ENCODE peak calls at places on chromosome 18, in nine cellular contexts. One of them, this sample, is unnamed.

GRCh38 chr18:62335494-62335893 is 10.4 kb downstream of the TNFRSF11A start:
- DNase-seq in hypothalamus: no peak
- DNase-seq in nephron progenitor cell: no peak
- DNase-seq in brain pericyte: no peak
- DNase-seq in iPS DF 6.9: no peak
- DNase-seq in mesenteric fat pad: no peak
- DNase-seq in neural progenitor cell: no peak
- DNase-seq in H7: no peak
- DNase-seq in T-helper 1 cell: no peak
- DNase-seq in this sample: no peak

GRCh38 chr18:80249217-80250093 is 2.1 kb upstream of the PARD6G start:
- DNase-seq in iPS DF 6.9: no peak
- DNase-seq in hypothalamus: no peak
- DNase-seq in mesenteric fat pad: no peak
- DNase-seq in nephron progenitor cell: no peak
- DNase-seq in H7: no peak
- DNase-seq in neural progenitor cell: no peak
- DNase-seq in brain pericyte: no peak
- DNase-seq in T-helper 1 cell: no peak
- DNase-seq in this sample: peak; percentile 20

GRCh38 chr18:27493182-27493581 is 308.1 kb upstream of the CHST9 start:
- DNase-seq in mesenteric fat pad: no peak
- DNase-seq in hypothalamus: no peak
- DNase-seq in iPS DF 6.9: no peak
- DNase-seq in brain pericyte: no peak
- DNase-seq in H7: no peak
- DNase-seq in T-helper 1 cell: no peak
- DNase-seq in nephron progenitor cell: no peak
- DNase-seq in neural progenitor cell: no peak
- DNase-seq in this sample: no peak

GRCh38 chr18:32724071-32724696 is 48.6 kb downstream of the KLHL14 start:
- DNase-seq in neural progenitor cell: no peak
- DNase-seq in nephron progenitor cell: no peak
- DNase-seq in hypothalamus: no peak
- DNase-seq in H7: no peak
- DNase-seq in brain pericyte: no peak
- DNase-seq in T-helper 1 cell: no peak
- DNase-seq in iPS DF 6.9: no peak
- DNase-seq in mesenteric fat pad: no peak
- DNase-seq in this sample: no peak

GRCh38 chr18:50696436-50696835 is 123.4 kb downstream of the MRO start:
- DNase-seq in iPS DF 6.9: no peak
- DNase-seq in H7: no peak
- DNase-seq in brain pericyte: no peak
- DNase-seq in hypothalamus: no peak
- DNase-seq in neural progenitor cell: no peak
- DNase-seq in mesenteric fat pad: no peak
- DNase-seq in T-helper 1 cell: no peak
- DNase-seq in nephron progenitor cell: no peak
- DNase-seq in this sample: no peak

GRCh38 chr18:31648966-31649429 is 35.4 kb downstream of the B4GALT6 start:
- DNase-seq in brain pericyte: no peak
- DNase-seq in H7: no peak
- DNase-seq in hypothalamus: no peak
- DNase-seq in T-helper 1 cell: no peak
- DNase-seq in neural progenitor cell: no peak
- DNase-seq in mesenteric fat pad: no peak
- DNase-seq in iPS DF 6.9: no peak
- DNase-seq in nephron progenitor cell: no peak
- DNase-seq in this sample: peak; percentile 15

GRCh38 chr18:59049726-59050660 is 89.7 kb upstream of the SEC11C start:
- DNase-seq in nephron progenitor cell: no peak
- DNase-seq in neural progenitor cell: peak; percentile 11
- DNase-seq in mesenteric fat pad: peak; percentile 86
- DNase-seq in H7: peak; percentile 64
- DNase-seq in brain pericyte: no peak
- DNase-seq in iPS DF 6.9: no peak
- DNase-seq in T-helper 1 cell: no peak
- DNase-seq in hypothalamus: no peak
- DNase-seq in this sample: no peak

GRCh38 chr18:29078272-29078671 is 901.3 kb upstream of the CDH2 start:
- DNase-seq in mesenteric fat pad: no peak
- DNase-seq in T-helper 1 cell: no peak
- DNase-seq in neural progenitor cell: no peak
- DNase-seq in brain pericyte: no peak
- DNase-seq in H7: no peak
- DNase-seq in hypothalamus: no peak
- DNase-seq in nephron progenitor cell: no peak
- DNase-seq in iPS DF 6.9: no peak
- DNase-seq in this sample: no peak

GRCh38 chr18:13369756-13370510 is 151.4 kb downstream of the LDLRAD4 start:
- DNase-seq in mesenteric fat pad: no peak
- DNase-seq in nephron progenitor cell: no peak
- DNase-seq in H7: no peak
- DNase-seq in neural progenitor cell: no peak
- DNase-seq in T-helper 1 cell: no peak
- DNase-seq in iPS DF 6.9: no peak
- DNase-seq in brain pericyte: no peak
- DNase-seq in hypothalamus: no peak
- DNase-seq in this sample: no peak

GRCh38 chr18:4639628-4640310 is 184.7 kb upstream of the DLGAP1 start:
- DNase-seq in mesenteric fat pad: no peak
- DNase-seq in T-helper 1 cell: no peak
- DNase-seq in neural progenitor cell: no peak
- DNase-seq in nephron progenitor cell: no peak
- DNase-seq in H7: no peak
- DNase-seq in brain pericyte: no peak
- DNase-seq in hypothalamus: no peak
- DNase-seq in iPS DF 6.9: no peak
- DNase-seq in this sample: no peak

GRCh38 chr18:4181882-4182568 is 273.1 kb downstream of the DLGAP1 start:
- DNase-seq in nephron progenitor cell: no peak
- DNase-seq in mesenteric fat pad: no peak
- DNase-seq in T-helper 1 cell: no peak
- DNase-seq in neural progenitor cell: peak; percentile 53
- DNase-seq in hypothalamus: no peak
- DNase-seq in H7: peak; percentile 49
- DNase-seq in iPS DF 6.9: peak; percentile 33
- DNase-seq in brain pericyte: no peak
- DNase-seq in this sample: no peak

GRCh38 chr18:42929857-42930256 is 185.6 kb downstream of the RIT2 start:
- DNase-seq in hypothalamus: no peak
- DNase-seq in T-helper 1 cell: no peak
- DNase-seq in neural progenitor cell: no peak
- DNase-seq in brain pericyte: no peak
- DNase-seq in iPS DF 6.9: no peak
- DNase-seq in mesenteric fat pad: no peak
- DNase-seq in nephron progenitor cell: no peak
- DNase-seq in H7: no peak
- DNase-seq in this sample: no peak

GRCh38 chr18:57801379-57802165 is 1.5 kb downstream of the ATP8B1 start:
- DNase-seq in nephron progenitor cell: peak; percentile 53
- DNase-seq in T-helper 1 cell: no peak
- DNase-seq in iPS DF 6.9: no peak
- DNase-seq in neural progenitor cell: peak; percentile 34
- DNase-seq in brain pericyte: no peak
- DNase-seq in mesenteric fat pad: no peak
- DNase-seq in H7: peak; percentile 66
- DNase-seq in hypothalamus: no peak
- DNase-seq in this sample: no peak

GRCh38 chr18:53268455-53268854 is 928.5 kb downstream of the DCC start:
- DNase-seq in nephron progenitor cell: no peak
- DNase-seq in H7: no peak
- DNase-seq in iPS DF 6.9: no peak
- DNase-seq in mesenteric fat pad: no peak
- DNase-seq in brain pericyte: no peak
- DNase-seq in neural progenitor cell: no peak
- DNase-seq in T-helper 1 cell: no peak
- DNase-seq in hypothalamus: no peak
- DNase-seq in this sample: no peak

GRCh38 chr18:45777393-45777792 is 48.1 kb upstream of the SIGLEC15 start:
- DNase-seq in nephron progenitor cell: no peak
- DNase-seq in neural progenitor cell: no peak
- DNase-seq in mesenteric fat pad: no peak
- DNase-seq in H7: no peak
- DNase-seq in hypothalamus: no peak
- DNase-seq in T-helper 1 cell: no peak
- DNase-seq in iPS DF 6.9: no peak
- DNase-seq in brain pericyte: no peak
- DNase-seq in this sample: peak; percentile 96

GRCh38 chr18:57004366-57005121 is 142.3 kb upstream of the BOD1L2 start:
- DNase-seq in nephron progenitor cell: no peak
- DNase-seq in iPS DF 6.9: no peak
- DNase-seq in hypothalamus: no peak
- DNase-seq in mesenteric fat pad: no peak
- DNase-seq in H7: no peak
- DNase-seq in T-helper 1 cell: no peak
- DNase-seq in brain pericyte: no peak
- DNase-seq in neural progenitor cell: no peak
- DNase-seq in this sample: peak; percentile 76

GRCh38 chr18:45161850-45162249 is 453.4 kb upstream of the SLC14A2 start:
- DNase-seq in nephron progenitor cell: no peak
- DNase-seq in brain pericyte: no peak
- DNase-seq in H7: no peak
- DNase-seq in neural progenitor cell: no peak
- DNase-seq in hypothalamus: no peak
- DNase-seq in mesenteric fat pad: no peak
- DNase-seq in iPS DF 6.9: no peak
- DNase-seq in T-helper 1 cell: no peak
- DNase-seq in this sample: no peak

This sample was measured in IMR-90.